ENCODE peak calls at places on chromosomes 11 and 22, in eight cellular contexts. F is COR-L47, Z is stomach, X is PC-3, M is RCC 7860, K is frontal cortex, B is T-cell, N is left ventricle myocardium inferior. U is an unnamed sample.
A peak's percentile ranks its signal among the peaks of the same experiment; 100 is the strongest.

GRCh38 chr22:49951001-49951677 is 9.4 kb upstream of the PIM3 start:
- DNase-seq in N (no peak), Z (peak; percentile 99), K (no peak), B (no peak), F (peak; percentile 56), X (peak; percentile 91), M (no peak), U (no peak)

GRCh38 chr11:106457727-106458126 is 380.3 kb downstream of the AASDHPPT start:
- DNase-seq in M (peak; percentile 56), K (no peak), X (peak; percentile 96), B (no peak), Z (no peak), N (no peak), F (no peak), U (no peak)

GRCh38 chr22:27501191-27501936 is 300.2 kb downstream of the MN1 start:
- DNase-seq in N (no peak), X (no peak), Z (no peak), B (no peak), F (no peak), M (no peak), K (no peak), U (no peak)

GRCh38 chr11:31997955-31998354 is 92.9 kb upstream of the RCN1 start:
- DNase-seq in M (no peak), B (no peak), F (no peak), Z (no peak), N (no peak), K (no peak), X (peak; percentile 23), U (no peak)

GRCh38 chr11:45885921-45886721 is 670 bp downstream of the MAPK8IP1 start:
- DNase-seq in F (peak; percentile 22), Z (no peak), N (no peak), X (no peak), B (no peak), K (no peak), M (no peak), U (no peak)

GRCh38 chr11:73760066-73760679 is 701 bp downstream of the RAB6A start:
- DNase-seq in X (peak; percentile 13), K (peak; percentile 32), M (no peak), F (no peak), Z (peak; percentile 37), N (peak; percentile 50), B (no peak), U (peak; percentile 2)

GRCh38 chr22:42271906-42272305 is 1.5 kb upstream of the TCF20 start:
- DNase-seq in M (no peak), B (no peak), N (no peak), K (no peak), F (no peak), X (no peak), Z (peak; percentile 34), U (no peak)

GRCh38 chr11:95375451-95375850 is 144.4 kb upstream of the SESN3 start:
- DNase-seq in M (no peak), N (no peak), Z (no peak), F (no peak), X (no peak), K (no peak), B (no peak), U (no peak)

GRCh38 chr11:46279393-46280099 is 2.1 kb downstream of the CREB3L1 start:
- DNase-seq in M (no peak), B (no peak), F (peak; percentile 69), K (peak; percentile 69), Z (peak; percentile 58), N (peak; percentile 76), X (peak; percentile 44), U (no peak)

GRCh38 chr11:32262367-32262766 is 171.5 kb downstream of the RCN1 start:
- DNase-seq in X (no peak), Z (no peak), F (no peak), K (no peak), B (no peak), N (no peak), M (no peak), U (no peak)